ENCODE peak calls at places on chromosomes 6 and 20, in seven cellular contexts. W is NCI-H774, O is GM23338, C is ACHN, Y is HEK293T, D is aorta, A is WERI-Rb-1. N is an unnamed sample.

GRCh38 chr6:134287863-134288537 is 29.9 kb downstream of the SGK1 start:
- DNase-seq in W (no peak), O (no peak), C (no peak), Y (no peak), D (no peak), A (no peak), N (no peak)

GRCh38 chr6:119318730-119319129 is 30.8 kb downstream of the MAN1A1 start:
- DNase-seq in W (no peak), O (no peak), C (no peak), Y (no peak), D (no peak), A (no peak), N (no peak)

GRCh38 chr6:28537065-28537464 is 11.4 kb downstream of the GPX5 start:
- DNase-seq in W (no peak), O (peak), C (no peak), Y (no peak), D (no peak), A (no peak), N (no peak)

GRCh38 chr6:13696226-13696625 is 15.4 kb downstream of the RANBP9 start:
- DNase-seq in W (no peak), O (no peak), C (no peak), Y (no peak), D (no peak), A (no peak), N (no peak)

GRCh38 chr6:82521369-82521768 is 157.8 kb downstream of the TPBG start:
- DNase-seq in W (no peak), O (no peak), C (no peak), Y (no peak), D (no peak), A (no peak), N (no peak)

GRCh38 chr20:41392295-41392694 is 25.7 kb upstream of the EMILIN3 start:
- DNase-seq in W (no peak), O (no peak), C (no peak), Y (no peak), D (no peak), A (no peak), N (no peak)

GRCh38 chr6:154258064-154258757 is 98.4 kb downstream of the IPCEF1 start:
- DNase-seq in W (no peak), O (no peak), C (no peak), Y (no peak), D (no peak), A (no peak), N (no peak)

GRCh38 chr6:105389543-105389942 is 13.3 kb downstream of the PREP start:
- DNase-seq in W (no peak), O (peak), C (no peak), Y (no peak), D (no peak), A (no peak), N (no peak)

GRCh38 chr20:21936720-21937380 is 231.4 kb downstream of the PAX1 start:
- DNase-seq in W (no peak), O (peak), C (no peak), Y (no peak), D (no peak), A (no peak), N (no peak)